ENCODE peak calls at places on chromosomes 13 and 19, in seven cellular contexts. One of them, this sample, is unnamed.

GRCh38 chr13:76735641-76736040 is 150.6 kb downstream of the KCTD12 start:
- DNase-seq in uterus: no peak
- DNase-seq in tibial nerve: no peak
- DNase-seq in HCT116: no peak
- DNase-seq in IMR-90: no peak
- DNase-seq in testis: no peak
- DNase-seq in prostate gland: no peak
- DNase-seq in this sample: no peak

GRCh38 chr13:59343993-59344780 is 819.5 kb downstream of the DIAPH3 start:
- DNase-seq in uterus: no peak
- DNase-seq in tibial nerve: no peak
- DNase-seq in HCT116: no peak
- DNase-seq in IMR-90: no peak
- DNase-seq in testis: no peak
- DNase-seq in prostate gland: no peak
- DNase-seq in this sample: no peak

GRCh38 chr19:35908977-35909683 is 1.0 kb upstream of the TYROBP start:
- DNase-seq in uterus: no peak
- DNase-seq in tibial nerve: peak; percentile 73
- DNase-seq in HCT116: no peak
- DNase-seq in IMR-90: no peak
- DNase-seq in testis: peak; percentile 60
- DNase-seq in prostate gland: no peak
- DNase-seq in this sample: peak; percentile 42

GRCh38 chr19:42316223-42317211 is 3.4 kb downstream of the TMEM145 start:
- DNase-seq in uterus: no peak
- DNase-seq in tibial nerve: no peak
- DNase-seq in HCT116: no peak
- DNase-seq in IMR-90: peak; percentile 21
- DNase-seq in testis: no peak
- DNase-seq in prostate gland: no peak
- DNase-seq in this sample: no peak

GRCh38 chr13:73683746-73684145 is 450.5 kb downstream of the KLF12 start:
- DNase-seq in uterus: no peak
- DNase-seq in tibial nerve: no peak
- DNase-seq in HCT116: no peak
- DNase-seq in IMR-90: no peak
- DNase-seq in testis: no peak
- DNase-seq in prostate gland: no peak
- DNase-seq in this sample: no peak

GRCh38 chr19:42252365-42253244 is 2.3 kb downstream of the ERF start:
- DNase-seq in uterus: peak; percentile 67
- DNase-seq in tibial nerve: no peak
- DNase-seq in HCT116: no peak
- DNase-seq in IMR-90: peak; percentile 68
- DNase-seq in testis: peak; percentile 83
- DNase-seq in prostate gland: no peak
- DNase-seq in this sample: peak; percentile 79

GRCh38 chr19:53553865-53554791 is 16.2 kb downstream of the ZNF331 start:
- DNase-seq in uterus: peak; percentile 90
- DNase-seq in tibial nerve: peak; percentile 57
- DNase-seq in HCT116: no peak
- DNase-seq in IMR-90: peak; percentile 93
- DNase-seq in testis: peak; percentile 88
- DNase-seq in prostate gland: peak; percentile 74
- DNase-seq in this sample: peak; percentile 85

GRCh38 chr19:29545866-29546582 is 20.2 kb downstream of the VSTM2B start:
- DNase-seq in uterus: peak; percentile 0
- DNase-seq in tibial nerve: no peak
- DNase-seq in HCT116: no peak
- DNase-seq in IMR-90: no peak
- DNase-seq in testis: no peak
- DNase-seq in prostate gland: no peak
- DNase-seq in this sample: no peak

GRCh38 chr19:31253816-31254551 is 95.3 kb downstream of the TSHZ3 start:
- DNase-seq in uterus: peak; percentile 27
- DNase-seq in tibial nerve: no peak
- DNase-seq in HCT116: no peak
- DNase-seq in IMR-90: peak; percentile 47
- DNase-seq in testis: no peak
- DNase-seq in prostate gland: peak; percentile 85
- DNase-seq in this sample: peak; percentile 85

GRCh38 chr19:11463391-11463790 is 17.5 kb downstream of the ELAVL3 start:
- DNase-seq in uterus: no peak
- DNase-seq in tibial nerve: no peak
- DNase-seq in HCT116: no peak
- DNase-seq in IMR-90: no peak
- DNase-seq in testis: no peak
- DNase-seq in prostate gland: no peak
- DNase-seq in this sample: no peak

GRCh38 chr19:44634785-44635184 is 8.9 kb upstream of the PVR start:
- DNase-seq in uterus: no peak
- DNase-seq in tibial nerve: no peak
- DNase-seq in HCT116: no peak
- DNase-seq in IMR-90: no peak
- DNase-seq in testis: no peak
- DNase-seq in prostate gland: no peak
- DNase-seq in this sample: no peak

GRCh38 chr19:11832253-11832912 is 16.1 kb upstream of the ZNF439 start:
- DNase-seq in uterus: no peak
- DNase-seq in tibial nerve: no peak
- DNase-seq in HCT116: no peak
- DNase-seq in IMR-90: no peak
- DNase-seq in testis: no peak
- DNase-seq in prostate gland: no peak
- DNase-seq in this sample: no peak

GRCh38 chr13:97259787-97260641 is 37.9 kb downstream of the MBNL2 start:
- DNase-seq in uterus: no peak
- DNase-seq in tibial nerve: no peak
- DNase-seq in HCT116: no peak
- DNase-seq in IMR-90: peak; percentile 84
- DNase-seq in testis: no peak
- DNase-seq in prostate gland: no peak
- DNase-seq in this sample: no peak

GRCh38 chr19:53424968-53425597 is 6.7 kb upstream of the ZNF761 start:
- DNase-seq in uterus: peak; percentile 78
- DNase-seq in tibial nerve: peak; percentile 71
- DNase-seq in HCT116: no peak
- DNase-seq in IMR-90: peak; percentile 65
- DNase-seq in testis: peak; percentile 88
- DNase-seq in prostate gland: peak; percentile 81
- DNase-seq in this sample: peak; percentile 73

GRCh38 chr13:78022164-78022877 is 103.7 kb upstream of the EDNRB start:
- DNase-seq in uterus: no peak
- DNase-seq in tibial nerve: peak; percentile 24
- DNase-seq in HCT116: no peak
- DNase-seq in IMR-90: peak; percentile 72
- DNase-seq in testis: peak; percentile 18
- DNase-seq in prostate gland: no peak
- DNase-seq in this sample: no peak

GRCh38 chr13:39970177-39970846 is 314.9 kb downstream of the COG6 start:
- DNase-seq in uterus: no peak
- DNase-seq in tibial nerve: no peak
- DNase-seq in HCT116: no peak
- DNase-seq in IMR-90: no peak
- DNase-seq in testis: no peak
- DNase-seq in prostate gland: no peak
- DNase-seq in this sample: no peak

GRCh38 chr13:54183728-54184127 is 1155.1 kb downstream of the OLFM4 start:
- DNase-seq in uterus: no peak
- DNase-seq in tibial nerve: no peak
- DNase-seq in HCT116: no peak
- DNase-seq in IMR-90: no peak
- DNase-seq in testis: no peak
- DNase-seq in prostate gland: no peak
- DNase-seq in this sample: no peak

GRCh38 chr19:39506944-39507714 is 7.8 kb upstream of the SELENOV start:
- DNase-seq in uterus: no peak
- DNase-seq in tibial nerve: no peak
- DNase-seq in HCT116: no peak
- DNase-seq in IMR-90: peak; percentile 67
- DNase-seq in testis: peak; percentile 81
- DNase-seq in prostate gland: no peak
- DNase-seq in this sample: peak; percentile 42

GRCh38 chr13:33341861-33342452 is 56.4 kb upstream of the STARD13 start:
- DNase-seq in uterus: no peak
- DNase-seq in tibial nerve: no peak
- DNase-seq in HCT116: no peak
- DNase-seq in IMR-90: no peak
- DNase-seq in testis: no peak
- DNase-seq in prostate gland: no peak
- DNase-seq in this sample: no peak

GRCh38 chr13:113845055-113845454 is 18.8 kb downstream of the GAS6 start:
- DNase-seq in uterus: peak; percentile 11
- DNase-seq in tibial nerve: no peak
- DNase-seq in HCT116: no peak
- DNase-seq in IMR-90: no peak
- DNase-seq in testis: no peak
- DNase-seq in prostate gland: no peak
- DNase-seq in this sample: peak; percentile 1

GRCh38 chr19:5966215-5966614 is 11.7 kb downstream of the RANBP3 start:
- DNase-seq in uterus: peak; percentile 62
- DNase-seq in tibial nerve: no peak
- DNase-seq in HCT116: no peak
- DNase-seq in IMR-90: peak; percentile 89
- DNase-seq in testis: no peak
- DNase-seq in prostate gland: no peak
- DNase-seq in this sample: no peak

GRCh38 chr13:29502391-29503008 is 93.0 kb downstream of the SLC7A1 start:
- DNase-seq in uterus: no peak
- DNase-seq in tibial nerve: no peak
- DNase-seq in HCT116: no peak
- DNase-seq in IMR-90: no peak
- DNase-seq in testis: no peak
- DNase-seq in prostate gland: no peak
- DNase-seq in this sample: no peak

DNA sequence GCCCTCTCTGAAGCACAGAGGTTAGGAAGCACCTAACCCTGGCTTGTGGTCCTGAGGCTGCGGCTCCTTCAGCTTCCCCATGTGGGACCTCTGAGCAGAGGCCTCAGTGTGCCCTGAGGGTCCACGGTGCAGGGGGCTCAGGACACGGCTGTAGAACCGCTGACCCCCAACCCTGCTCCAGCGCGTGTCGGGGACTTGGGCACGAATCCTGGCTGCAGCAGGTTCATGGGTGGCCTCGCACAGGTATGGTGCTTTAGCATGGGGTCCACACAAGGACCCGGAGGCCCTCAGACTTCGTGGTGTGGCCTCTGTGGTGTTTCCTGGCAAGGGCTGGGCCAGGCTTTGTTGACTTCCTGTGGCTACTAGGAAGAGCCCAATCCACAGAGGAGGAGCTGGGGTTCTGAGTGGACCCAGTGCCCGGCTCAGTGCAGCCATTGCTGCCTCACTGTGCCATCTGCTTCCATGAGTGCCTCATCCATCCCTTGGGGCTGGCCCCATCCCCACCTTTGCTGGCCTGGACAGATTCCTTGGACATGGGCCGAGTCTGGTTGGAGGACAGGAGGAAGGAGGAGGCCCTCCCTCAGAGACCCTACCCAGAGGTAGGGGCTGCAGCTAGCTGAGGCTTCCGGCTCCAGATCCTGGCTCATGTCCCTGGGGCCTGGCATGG is 24.5 kb downstream of the ZBTB7A start:
- DNase-seq in uterus: no peak
- DNase-seq in tibial nerve: no peak
- DNase-seq in HCT116: no peak
- DNase-seq in IMR-90: no peak
- DNase-seq in testis: no peak
- DNase-seq in prostate gland: no peak
- DNase-seq in this sample: no peak
- TF ChIP-seq POLR2A in uterus: no peak
- TF ChIP-seq POLR2A in tibial nerve: no peak
- TF ChIP-seq POLR2A in HCT116: no peak
- TF ChIP-seq POLR2A in IMR-90: no peak
- TF ChIP-seq POLR2A in testis: no peak
- TF ChIP-seq POLR2A in prostate gland: no peak
- TF ChIP-seq POLR2A in this sample: no peak

DNA sequence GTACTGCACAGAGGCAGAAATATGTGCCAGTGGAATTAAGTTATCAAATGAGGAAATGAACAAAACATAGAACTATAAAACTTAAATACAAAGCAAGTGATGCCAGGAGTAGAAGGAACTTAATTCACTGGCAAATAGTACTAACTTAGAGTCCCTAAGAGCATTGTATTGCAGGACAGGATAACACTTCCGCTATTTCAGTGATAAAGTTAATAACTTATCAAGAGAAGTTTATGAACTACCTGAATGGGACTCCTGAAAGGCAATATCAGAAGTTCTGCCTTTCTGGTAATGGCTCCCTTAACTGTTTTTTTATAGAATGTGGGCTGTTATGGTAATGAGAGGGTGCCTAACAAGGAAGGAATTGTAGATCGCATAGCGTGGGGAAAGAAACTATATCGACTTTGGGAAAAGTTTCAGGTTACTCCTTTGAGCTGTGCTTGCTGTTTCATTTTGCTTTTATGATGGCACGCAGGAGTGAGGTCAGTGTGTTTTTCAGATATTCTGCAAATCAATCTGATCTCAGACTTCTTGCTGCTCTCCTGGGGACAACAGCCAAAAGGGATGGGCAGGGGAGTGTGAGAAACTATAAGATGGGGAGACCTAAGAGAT is 95.3 kb upstream of the MLNR start:
- DNase-seq in uterus: no peak
- DNase-seq in tibial nerve: no peak
- DNase-seq in HCT116: no peak
- DNase-seq in IMR-90: no peak
- DNase-seq in testis: no peak
- DNase-seq in prostate gland: no peak
- DNase-seq in this sample: no peak
- H3K27ac ChIP-seq in uterus: peak overlapping the region; percentile 31
- H3K27ac ChIP-seq in tibial nerve: peak overlapping the region; percentile 62
- H3K27ac ChIP-seq in HCT116: no peak overlapping the region
- H3K27ac ChIP-seq in IMR-90: no peak overlapping the region
- H3K27ac ChIP-seq in testis: no peak overlapping the region
- H3K27ac ChIP-seq in prostate gland: no peak overlapping the region
- H3K27ac ChIP-seq in this sample: no peak overlapping the region

DNA sequence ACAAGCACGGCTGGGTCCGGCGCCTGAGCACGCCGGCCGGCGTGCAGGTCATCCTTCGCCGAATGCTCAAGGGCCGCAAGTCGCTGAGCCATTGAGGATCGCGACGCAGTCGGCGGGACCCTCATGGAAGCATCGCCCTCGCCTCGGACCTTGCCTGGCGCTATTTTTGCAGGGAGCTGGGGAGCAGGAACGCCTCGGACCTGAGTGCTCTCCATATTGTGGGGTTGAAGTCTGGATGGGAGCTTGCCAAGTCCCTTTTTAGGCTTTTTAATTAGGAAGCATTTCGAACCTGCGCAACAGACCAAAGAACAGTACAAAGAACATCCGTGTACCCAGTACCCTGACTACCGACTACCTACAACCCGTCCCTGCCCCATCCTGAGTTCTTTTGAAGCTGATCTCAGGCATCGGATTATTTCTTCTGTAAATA is 628 bp downstream of the MRPL34 start:
- DNase-seq in uterus: no peak
- DNase-seq in tibial nerve: no peak
- DNase-seq in HCT116: no peak
- DNase-seq in IMR-90: no peak
- DNase-seq in testis: no peak
- DNase-seq in prostate gland: no peak
- DNase-seq in this sample: no peak
- TF ChIP-seq POLR2A in uterus: no peak
- TF ChIP-seq POLR2A in tibial nerve: no peak
- TF ChIP-seq POLR2A in HCT116: no peak
- TF ChIP-seq POLR2A in IMR-90: no peak
- TF ChIP-seq POLR2A in testis: no peak
- TF ChIP-seq POLR2A in prostate gland: no peak
- TF ChIP-seq POLR2A in this sample: no peak

GRCh38 chr19:17580470-17581000 is 25.1 kb downstream of the COLGALT1 start:
- DNase-seq in uterus: no peak
- DNase-seq in tibial nerve: no peak
- DNase-seq in HCT116: no peak
- DNase-seq in IMR-90: no peak
- DNase-seq in testis: no peak
- DNase-seq in prostate gland: no peak
- DNase-seq in this sample: no peak
- H3K27ac ChIP-seq in uterus: no peak overlapping the region
- H3K27ac ChIP-seq in tibial nerve: no peak overlapping the region
- H3K27ac ChIP-seq in HCT116: peak overlapping the region; percentile 50
- H3K27ac ChIP-seq in IMR-90: no peak overlapping the region
- H3K27ac ChIP-seq in testis: no peak overlapping the region
- H3K27ac ChIP-seq in prostate gland: no peak overlapping the region
- H3K27ac ChIP-seq in this sample: no peak overlapping the region